ENCODE peak calls at places on chromosomes 3 and 15, in eight cellular contexts. One of them, this sample, is unnamed.

GRCh38 chr3:13708301-13708700 is 159.4 kb downstream of the FBLN2 start:
- DNase-seq in heart right ventricle: no peak
- DNase-seq in OCI-LY7: no peak
- DNase-seq in left lung: no peak
- DNase-seq in stomach: no peak
- DNase-seq in A549: no peak
- DNase-seq in endodermal cell: peak; percentile 17
- DNase-seq in fibroblast of lung: no peak
- DNase-seq in this sample: no peak

GRCh38 chr3:72187131-72187530 is 402.2 kb upstream of the PROK2 start:
- DNase-seq in OCI-LY7: peak; percentile 57
- DNase-seq in stomach: no peak
- DNase-seq in endodermal cell: no peak
- DNase-seq in left lung: no peak
- DNase-seq in fibroblast of lung: peak; percentile 4
- DNase-seq in A549: no peak
- DNase-seq in heart right ventricle: no peak
- DNase-seq in this sample: no peak

GRCh38 chr3:11699083-11699427 is 55.3 kb upstream of the VGLL4 start:
- DNase-seq in left lung: no peak
- DNase-seq in stomach: no peak
- DNase-seq in fibroblast of lung: peak; percentile 54
- DNase-seq in A549: no peak
- DNase-seq in OCI-LY7: no peak
- DNase-seq in endodermal cell: no peak
- DNase-seq in heart right ventricle: no peak
- DNase-seq in this sample: no peak

GRCh38 chr15:40100947-40101905 is 7.5 kb downstream of the BMF start:
- DNase-seq in heart right ventricle: no peak
- DNase-seq in fibroblast of lung: no peak
- DNase-seq in endodermal cell: no peak
- DNase-seq in OCI-LY7: no peak
- DNase-seq in A549: no peak
- DNase-seq in stomach: no peak
- DNase-seq in left lung: no peak
- DNase-seq in this sample: no peak

GRCh38 chr15:64447536-64448315 is 12.7 kb upstream of the ZNF609 start:
- DNase-seq in heart right ventricle: no peak
- DNase-seq in OCI-LY7: peak; percentile 32
- DNase-seq in endodermal cell: no peak
- DNase-seq in stomach: no peak
- DNase-seq in A549: no peak
- DNase-seq in fibroblast of lung: no peak
- DNase-seq in left lung: no peak
- DNase-seq in this sample: no peak

GRCh38 chr3:17973559-17973906 is 231.1 kb upstream of the TBC1D5 start:
- DNase-seq in A549: no peak
- DNase-seq in left lung: no peak
- DNase-seq in stomach: no peak
- DNase-seq in endodermal cell: no peak
- DNase-seq in fibroblast of lung: no peak
- DNase-seq in heart right ventricle: no peak
- DNase-seq in OCI-LY7: no peak
- DNase-seq in this sample: no peak

GRCh38 chr3:135564696-135565095 is 400.8 kb upstream of the PPP2R3A start:
- DNase-seq in OCI-LY7: no peak
- DNase-seq in A549: no peak
- DNase-seq in fibroblast of lung: no peak
- DNase-seq in endodermal cell: no peak
- DNase-seq in stomach: no peak
- DNase-seq in left lung: no peak
- DNase-seq in heart right ventricle: no peak
- DNase-seq in this sample: no peak

GRCh38 chr3:31960793-31961431 is 20.1 kb downstream of the OSBPL10 start:
- DNase-seq in OCI-LY7: peak; percentile 85
- DNase-seq in fibroblast of lung: peak; percentile 59
- DNase-seq in A549: peak; percentile 50
- DNase-seq in stomach: no peak
- DNase-seq in left lung: no peak
- DNase-seq in heart right ventricle: no peak
- DNase-seq in endodermal cell: peak; percentile 66
- DNase-seq in this sample: no peak

GRCh38 chr3:101928890-101929289 is 79.6 kb downstream of the NFKBIZ start:
- DNase-seq in heart right ventricle: no peak
- DNase-seq in OCI-LY7: no peak
- DNase-seq in fibroblast of lung: peak; percentile 55
- DNase-seq in stomach: no peak
- DNase-seq in left lung: no peak
- DNase-seq in endodermal cell: no peak
- DNase-seq in A549: no peak
- DNase-seq in this sample: no peak

GRCh38 chr3:126567696-126568438 is 9.1 kb upstream of the C3orf22 start:
- DNase-seq in heart right ventricle: no peak
- DNase-seq in fibroblast of lung: no peak
- DNase-seq in A549: peak; percentile 21
- DNase-seq in OCI-LY7: no peak
- DNase-seq in stomach: no peak
- DNase-seq in endodermal cell: peak; percentile 58
- DNase-seq in left lung: no peak
- DNase-seq in this sample: no peak

GRCh38 chr15:37885651-37886050 is 48.8 kb upstream of the TMCO5A start:
- DNase-seq in stomach: no peak
- DNase-seq in A549: no peak
- DNase-seq in left lung: no peak
- DNase-seq in OCI-LY7: no peak
- DNase-seq in fibroblast of lung: no peak
- DNase-seq in heart right ventricle: no peak
- DNase-seq in endodermal cell: no peak
- DNase-seq in this sample: no peak

GRCh38 chr3:189714991-189715961 is 84.1 kb downstream of the TP63 start:
- DNase-seq in fibroblast of lung: peak; percentile 32
- DNase-seq in left lung: no peak
- DNase-seq in endodermal cell: no peak
- DNase-seq in OCI-LY7: no peak
- DNase-seq in A549: no peak
- DNase-seq in stomach: no peak
- DNase-seq in heart right ventricle: no peak
- DNase-seq in this sample: no peak

GRCh38 chr15:76206325-76206976 is 104.8 kb downstream of the ETFA start:
- DNase-seq in fibroblast of lung: peak; percentile 70
- DNase-seq in A549: no peak
- DNase-seq in OCI-LY7: no peak
- DNase-seq in left lung: peak; percentile 81
- DNase-seq in heart right ventricle: peak; percentile 85
- DNase-seq in stomach: peak; percentile 96
- DNase-seq in endodermal cell: no peak
- DNase-seq in this sample: peak; percentile 65

GRCh38 chr3:175672119-175672689 is 813.1 kb downstream of the NAALADL2 start:
- DNase-seq in stomach: no peak
- DNase-seq in endodermal cell: no peak
- DNase-seq in heart right ventricle: no peak
- DNase-seq in left lung: no peak
- DNase-seq in fibroblast of lung: peak; percentile 83
- DNase-seq in OCI-LY7: no peak
- DNase-seq in A549: peak; percentile 1
- DNase-seq in this sample: no peak

GRCh38 chr3:20066848-20067617 is 26.8 kb downstream of the KAT2B start:
- DNase-seq in heart right ventricle: no peak
- DNase-seq in fibroblast of lung: peak; percentile 30
- DNase-seq in stomach: no peak
- DNase-seq in endodermal cell: no peak
- DNase-seq in A549: no peak
- DNase-seq in OCI-LY7: no peak
- DNase-seq in left lung: no peak
- DNase-seq in this sample: no peak

GRCh38 chr3:28651159-28651558 is 302.5 kb upstream of the AZI2 start:
- DNase-seq in stomach: no peak
- DNase-seq in left lung: no peak
- DNase-seq in A549: no peak
- DNase-seq in heart right ventricle: no peak
- DNase-seq in endodermal cell: no peak
- DNase-seq in fibroblast of lung: no peak
- DNase-seq in OCI-LY7: no peak
- DNase-seq in this sample: no peak

GRCh38 chr15:75177360-75178071 is 24.2 kb upstream of the C15orf39 start:
- DNase-seq in A549: no peak
- DNase-seq in left lung: no peak
- DNase-seq in heart right ventricle: no peak
- DNase-seq in endodermal cell: peak; percentile 59
- DNase-seq in stomach: no peak
- DNase-seq in OCI-LY7: no peak
- DNase-seq in fibroblast of lung: peak; percentile 58
- DNase-seq in this sample: no peak

GRCh38 chr3:195030791-195031321 is 240.1 kb downstream of the XXYLT1 start:
- DNase-seq in heart right ventricle: no peak
- DNase-seq in OCI-LY7: no peak
- DNase-seq in fibroblast of lung: no peak
- DNase-seq in stomach: no peak
- DNase-seq in A549: peak; percentile 14
- DNase-seq in endodermal cell: peak; percentile 47
- DNase-seq in left lung: no peak
- DNase-seq in this sample: no peak

DNA sequence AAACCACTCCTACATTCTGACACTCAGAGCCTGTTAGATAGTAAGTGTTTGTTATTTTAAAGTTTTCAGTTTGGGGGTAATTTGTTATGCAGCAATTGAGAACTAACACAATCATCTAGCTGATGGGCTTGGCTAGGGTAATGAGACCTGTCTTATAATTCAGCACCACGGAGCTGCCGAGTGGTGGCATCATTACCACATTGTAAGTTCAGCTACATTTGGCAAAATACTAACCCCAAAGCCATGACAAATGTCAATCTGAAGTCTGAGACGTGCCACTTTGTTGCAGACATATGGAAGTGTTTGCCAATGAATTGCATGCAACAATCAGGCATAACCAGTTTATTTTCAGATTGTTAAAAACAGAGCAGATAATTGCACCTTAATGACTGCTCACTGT is 52.7 kb downstream of the KLHL6 start:
- DNase-seq in A549: no peak
- DNase-seq in stomach: no peak
- DNase-seq in heart right ventricle: no peak
- DNase-seq in endodermal cell: peak; percentile 13
- DNase-seq in fibroblast of lung: peak; percentile 40
- DNase-seq in left lung: no peak
- DNase-seq in OCI-LY7: no peak
- DNase-seq in this sample: no peak
- TF ChIP-seq CTCF in A549: peak; percentile 38
- TF ChIP-seq CTCF in stomach: no peak
- TF ChIP-seq CTCF in heart right ventricle: no peak
- TF ChIP-seq CTCF in endodermal cell: no peak
- TF ChIP-seq CTCF in fibroblast of lung: peak; percentile 11
- TF ChIP-seq CTCF in left lung: no peak
- TF ChIP-seq CTCF in OCI-LY7: no peak
- TF ChIP-seq CTCF in this sample: no peak

DNA sequence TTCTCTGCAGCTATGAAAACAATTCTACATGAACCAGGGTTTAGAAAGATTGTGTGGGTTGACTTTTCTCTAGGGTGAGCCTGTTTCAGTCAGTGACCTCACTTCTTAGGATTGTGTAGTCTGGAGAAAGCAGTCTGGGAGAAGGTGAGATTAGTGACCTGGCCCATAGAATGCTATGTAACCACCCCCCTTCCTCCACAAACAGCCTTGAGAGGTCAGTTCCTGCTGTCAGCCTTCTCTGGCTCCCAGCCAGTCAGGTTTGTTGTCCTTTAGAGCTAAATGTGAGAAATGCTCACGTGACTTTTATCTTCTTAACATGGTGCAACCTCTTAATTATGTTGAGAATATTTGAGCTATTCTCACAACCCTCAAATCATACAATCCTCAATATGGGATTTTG is 311.4 kb downstream of the CNTN6 start:
- DNase-seq in stomach: peak; percentile 46
- DNase-seq in OCI-LY7: no peak
- DNase-seq in endodermal cell: peak; percentile 77
- DNase-seq in A549: no peak
- DNase-seq in left lung: no peak
- DNase-seq in fibroblast of lung: no peak
- DNase-seq in heart right ventricle: no peak
- DNase-seq in this sample: no peak
- H3K9me3 ChIP-seq in stomach: no peaks in the 10 kb centered on the region
- H3K9me3 ChIP-seq in OCI-LY7: no peaks in the 10 kb centered on the region
- H3K9me3 ChIP-seq in endodermal cell: peaks cover 33% of the 10 kb centered on the region
- H3K9me3 ChIP-seq in A549: no peaks in the 10 kb centered on the region
- H3K9me3 ChIP-seq in left lung: no peaks in the 10 kb centered on the region
- H3K9me3 ChIP-seq in fibroblast of lung: no peaks in the 10 kb centered on the region
- H3K9me3 ChIP-seq in heart right ventricle: no peaks in the 10 kb centered on the region
- H3K9me3 ChIP-seq in this sample: no peaks in the 10 kb centered on the region

GRCh38 chr3:24496529-24497482 is 2.2 kb upstream of the THRB start:
- DNase-seq in A549: peak; percentile 81
- DNase-seq in heart right ventricle: peak; percentile 76
- DNase-seq in left lung: peak; percentile 77
- DNase-seq in stomach: peak; percentile 82
- DNase-seq in fibroblast of lung: peak; percentile 89
- DNase-seq in endodermal cell: peak; percentile 92
- DNase-seq in OCI-LY7: no peak
- DNase-seq in this sample: peak; percentile 78
- TF ChIP-seq CTCF in A549: peak; percentile 54
- TF ChIP-seq CTCF in heart right ventricle: no peak
- TF ChIP-seq CTCF in left lung: peak; percentile 29
- TF ChIP-seq CTCF in stomach: peak; percentile 47
- TF ChIP-seq CTCF in fibroblast of lung: peak; percentile 40
- TF ChIP-seq CTCF in endodermal cell: peak; percentile 82
- TF ChIP-seq CTCF in OCI-LY7: peak; percentile 44
- TF ChIP-seq CTCF in this sample: peak; percentile 32

DNA sequence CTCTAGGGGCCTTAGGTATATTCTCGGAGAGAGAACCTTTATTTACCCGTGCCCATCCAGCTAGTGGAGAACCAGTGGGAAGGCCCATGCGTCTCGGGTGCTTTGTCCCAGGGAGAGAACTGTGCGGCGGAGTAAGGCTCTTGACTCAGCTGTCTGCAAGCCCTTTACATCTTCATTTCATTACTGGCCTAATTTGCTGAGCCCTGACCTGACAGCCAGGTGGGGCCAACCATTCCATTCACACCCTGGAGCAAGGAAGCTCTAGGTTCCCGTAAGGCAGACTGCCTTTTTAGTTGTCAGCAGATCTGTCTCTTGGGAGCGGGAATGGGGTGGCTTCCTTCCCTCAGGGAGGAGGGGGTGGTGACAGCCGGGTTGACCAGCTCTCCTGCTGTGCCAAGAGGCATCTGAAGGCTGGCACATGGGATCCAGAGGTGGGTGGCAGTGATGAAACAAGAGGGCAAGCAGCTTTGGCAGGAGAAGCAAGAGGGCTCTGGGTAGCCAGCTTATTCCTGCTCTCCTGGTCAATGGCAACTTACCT is 36.4 kb downstream of the SV2B start:
- DNase-seq in fibroblast of lung: no peak
- DNase-seq in heart right ventricle: no peak
- DNase-seq in stomach: no peak
- DNase-seq in left lung: no peak
- DNase-seq in A549: no peak
- DNase-seq in endodermal cell: no peak
- DNase-seq in OCI-LY7: no peak
- DNase-seq in this sample: no peak
- H3K9me3 ChIP-seq in fibroblast of lung: no peaks in the 10 kb centered on the region
- H3K9me3 ChIP-seq in heart right ventricle: no peaks in the 10 kb centered on the region
- H3K9me3 ChIP-seq in stomach: no peaks in the 10 kb centered on the region
- H3K9me3 ChIP-seq in left lung: no peaks in the 10 kb centered on the region
- H3K9me3 ChIP-seq in A549: peaks cover 6% of the 10 kb centered on the region
- H3K9me3 ChIP-seq in endodermal cell: peaks cover 10% of the 10 kb centered on the region
- H3K9me3 ChIP-seq in OCI-LY7: no peaks in the 10 kb centered on the region
- H3K9me3 ChIP-seq in this sample: no peaks in the 10 kb centered on the region